ENCODE peak calls at places on chromosomes 1 and 21, in ten cellular contexts. One of them, this sample, is unnamed.

GRCh38 chr21:42227909-42228708 is 9.2 kb downstream of the ABCG1 start:
- DNase-seq in activated CD8-positive, alpha-beta T cell treated with anti-CD3 and anti-CD28 coated beads for 36 hours: peak
- DNase-seq in esophagus muscularis mucosa: peak
- DNase-seq in progenitor cell of endocrine pancreas: no peak
- DNase-seq in A549: peak
- DNase-seq in H9: peak
- DNase-seq in WTC11: peak
- DNase-seq in transverse colon: peak
- DNase-seq in MCF 10A: peak
- DNase-seq in RWPE1: peak
- DNase-seq in this sample: no peak

GRCh38 chr1:183804916-183805734 is at the start of gene RGL1:
- DNase-seq in activated CD8-positive, alpha-beta T cell treated with anti-CD3 and anti-CD28 coated beads for 36 hours: peak
- DNase-seq in esophagus muscularis mucosa: no peak
- DNase-seq in progenitor cell of endocrine pancreas: peak
- DNase-seq in A549: peak
- DNase-seq in H9: peak
- DNase-seq in WTC11: peak
- DNase-seq in transverse colon: peak
- DNase-seq in MCF 10A: peak
- DNase-seq in RWPE1: peak
- DNase-seq in this sample: peak

GRCh38 chr1:202959276-202959620 is 1.1 kb upstream of the ADIPOR1 start:
- DNase-seq in activated CD8-positive, alpha-beta T cell treated with anti-CD3 and anti-CD28 coated beads for 36 hours: no peak
- DNase-seq in esophagus muscularis mucosa: no peak
- DNase-seq in progenitor cell of endocrine pancreas: no peak
- DNase-seq in A549: peak
- DNase-seq in H9: no peak
- DNase-seq in WTC11: no peak
- DNase-seq in transverse colon: no peak
- DNase-seq in MCF 10A: peak
- DNase-seq in RWPE1: peak
- DNase-seq in this sample: no peak

GRCh38 chr1:240004086-240004749 is 87.5 kb upstream of the FMN2 start:
- DNase-seq in activated CD8-positive, alpha-beta T cell treated with anti-CD3 and anti-CD28 coated beads for 36 hours: peak
- DNase-seq in esophagus muscularis mucosa: no peak
- DNase-seq in progenitor cell of endocrine pancreas: no peak
- DNase-seq in A549: peak
- DNase-seq in H9: no peak
- DNase-seq in WTC11: peak
- DNase-seq in transverse colon: no peak
- DNase-seq in MCF 10A: peak
- DNase-seq in RWPE1: peak
- DNase-seq in this sample: no peak

GRCh38 chr1:159429074-159429861 is 2.7 kb upstream of the OR10J4 start:
- DNase-seq in activated CD8-positive, alpha-beta T cell treated with anti-CD3 and anti-CD28 coated beads for 36 hours: no peak
- DNase-seq in esophagus muscularis mucosa: no peak
- DNase-seq in progenitor cell of endocrine pancreas: no peak
- DNase-seq in A549: peak
- DNase-seq in H9: no peak
- DNase-seq in WTC11: no peak
- DNase-seq in transverse colon: no peak
- DNase-seq in MCF 10A: peak
- DNase-seq in RWPE1: peak
- DNase-seq in this sample: no peak

GRCh38 chr1:47481936-47482335 is 44.1 kb downstream of the FOXD2 start:
- DNase-seq in activated CD8-positive, alpha-beta T cell treated with anti-CD3 and anti-CD28 coated beads for 36 hours: no peak
- DNase-seq in esophagus muscularis mucosa: no peak
- DNase-seq in progenitor cell of endocrine pancreas: no peak
- DNase-seq in A549: no peak
- DNase-seq in H9: no peak
- DNase-seq in WTC11: no peak
- DNase-seq in transverse colon: no peak
- DNase-seq in MCF 10A: no peak
- DNase-seq in RWPE1: no peak
- DNase-seq in this sample: no peak

GRCh38 chr1:7365706-7366105 is 405.4 kb upstream of the VAMP3 start:
- DNase-seq in activated CD8-positive, alpha-beta T cell treated with anti-CD3 and anti-CD28 coated beads for 36 hours: no peak
- DNase-seq in esophagus muscularis mucosa: no peak
- DNase-seq in progenitor cell of endocrine pancreas: no peak
- DNase-seq in A549: no peak
- DNase-seq in H9: no peak
- DNase-seq in WTC11: no peak
- DNase-seq in transverse colon: no peak
- DNase-seq in MCF 10A: no peak
- DNase-seq in RWPE1: no peak
- DNase-seq in this sample: no peak

GRCh38 chr1:3636531-3636930 is 11.7 kb downstream of the TPRG1L start:
- DNase-seq in activated CD8-positive, alpha-beta T cell treated with anti-CD3 and anti-CD28 coated beads for 36 hours: no peak
- DNase-seq in esophagus muscularis mucosa: no peak
- DNase-seq in progenitor cell of endocrine pancreas: no peak
- DNase-seq in A549: no peak
- DNase-seq in H9: no peak
- DNase-seq in WTC11: no peak
- DNase-seq in transverse colon: no peak
- DNase-seq in MCF 10A: no peak
- DNase-seq in RWPE1: no peak
- DNase-seq in this sample: no peak

DNA sequence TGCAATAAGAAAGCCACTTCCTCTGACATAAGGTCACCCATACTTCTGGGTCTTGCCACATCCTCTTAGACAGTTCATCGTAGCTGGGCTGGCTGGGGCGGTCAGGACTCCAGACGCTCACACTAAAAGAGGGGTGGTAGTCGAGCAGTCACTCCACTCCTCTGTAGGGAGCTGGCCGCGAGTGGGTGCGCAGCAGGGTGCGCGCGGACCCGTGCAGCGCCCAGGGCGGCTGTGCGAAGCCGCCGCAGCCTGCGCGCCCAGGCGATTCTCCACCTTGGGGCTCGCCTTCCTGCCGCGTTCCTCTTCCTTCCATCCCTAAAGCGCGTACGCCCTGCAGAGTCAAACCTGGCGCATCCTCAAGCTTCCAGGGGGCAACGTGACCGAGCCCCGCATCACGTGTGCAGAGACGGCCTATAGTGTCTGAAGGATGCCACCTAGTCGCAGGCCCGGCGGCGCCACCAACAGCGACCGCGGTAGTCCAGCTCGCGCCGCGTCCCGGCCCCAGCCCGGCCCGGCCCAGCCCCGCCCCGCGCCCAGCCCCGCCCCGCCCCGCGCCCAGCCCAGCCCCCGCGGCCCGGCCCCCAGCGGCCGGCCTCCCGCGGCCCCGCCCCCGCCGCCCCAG is 360 bp upstream of the PRDX6 start:
- DNase-seq in activated CD8-positive, alpha-beta T cell treated with anti-CD3 and anti-CD28 coated beads for 36 hours: peak
- DNase-seq in esophagus muscularis mucosa: peak
- DNase-seq in progenitor cell of endocrine pancreas: peak
- DNase-seq in A549: peak
- DNase-seq in H9: peak
- DNase-seq in WTC11: peak
- DNase-seq in transverse colon: peak
- DNase-seq in MCF 10A: peak
- DNase-seq in RWPE1: peak
- DNase-seq in this sample: peak
- TF ChIP-seq CTCF in activated CD8-positive, alpha-beta T cell treated with anti-CD3 and anti-CD28 coated beads for 36 hours: no peak
- TF ChIP-seq CTCF in esophagus muscularis mucosa: no peak
- TF ChIP-seq CTCF in progenitor cell of endocrine pancreas: no peak
- TF ChIP-seq CTCF in A549: no peak
- TF ChIP-seq CTCF in H9: no peak
- TF ChIP-seq CTCF in WTC11: no peak
- TF ChIP-seq CTCF in transverse colon: no peak
- TF ChIP-seq CTCF in MCF 10A: no peak
- TF ChIP-seq CTCF in RWPE1: no peak
- TF ChIP-seq CTCF in this sample: peak

GRCh38 chr1:63804829-63805484 is 31.1 kb downstream of the ROR1 start:
- DNase-seq in activated CD8-positive, alpha-beta T cell treated with anti-CD3 and anti-CD28 coated beads for 36 hours: no peak
- DNase-seq in esophagus muscularis mucosa: no peak
- DNase-seq in progenitor cell of endocrine pancreas: no peak
- DNase-seq in A549: no peak
- DNase-seq in H9: no peak
- DNase-seq in WTC11: no peak
- DNase-seq in transverse colon: no peak
- DNase-seq in MCF 10A: no peak
- DNase-seq in RWPE1: no peak
- DNase-seq in this sample: no peak

GRCh38 chr1:63798284-63798683 is 24.5 kb downstream of the ROR1 start:
- DNase-seq in activated CD8-positive, alpha-beta T cell treated with anti-CD3 and anti-CD28 coated beads for 36 hours: no peak
- DNase-seq in esophagus muscularis mucosa: peak
- DNase-seq in progenitor cell of endocrine pancreas: no peak
- DNase-seq in A549: no peak
- DNase-seq in H9: no peak
- DNase-seq in WTC11: no peak
- DNase-seq in transverse colon: no peak
- DNase-seq in MCF 10A: no peak
- DNase-seq in RWPE1: no peak
- DNase-seq in this sample: no peak

GRCh38 chr1:63799324-63799723 is 25.5 kb downstream of the ROR1 start:
- DNase-seq in activated CD8-positive, alpha-beta T cell treated with anti-CD3 and anti-CD28 coated beads for 36 hours: no peak
- DNase-seq in esophagus muscularis mucosa: no peak
- DNase-seq in progenitor cell of endocrine pancreas: no peak
- DNase-seq in A549: no peak
- DNase-seq in H9: no peak
- DNase-seq in WTC11: no peak
- DNase-seq in transverse colon: no peak
- DNase-seq in MCF 10A: no peak
- DNase-seq in RWPE1: no peak
- DNase-seq in this sample: no peak

GRCh38 chr1:63799810-63800209 is 26.0 kb downstream of the ROR1 start:
- DNase-seq in activated CD8-positive, alpha-beta T cell treated with anti-CD3 and anti-CD28 coated beads for 36 hours: no peak
- DNase-seq in esophagus muscularis mucosa: no peak
- DNase-seq in progenitor cell of endocrine pancreas: no peak
- DNase-seq in A549: no peak
- DNase-seq in H9: no peak
- DNase-seq in WTC11: no peak
- DNase-seq in transverse colon: no peak
- DNase-seq in MCF 10A: no peak
- DNase-seq in RWPE1: no peak
- DNase-seq in this sample: no peak

GRCh38 chr1:63802109-63802508 is 28.3 kb downstream of the ROR1 start:
- DNase-seq in activated CD8-positive, alpha-beta T cell treated with anti-CD3 and anti-CD28 coated beads for 36 hours: no peak
- DNase-seq in esophagus muscularis mucosa: no peak
- DNase-seq in progenitor cell of endocrine pancreas: no peak
- DNase-seq in A549: no peak
- DNase-seq in H9: no peak
- DNase-seq in WTC11: no peak
- DNase-seq in transverse colon: no peak
- DNase-seq in MCF 10A: no peak
- DNase-seq in RWPE1: no peak
- DNase-seq in this sample: no peak
- TF ChIP-seq CTCF in activated CD8-positive, alpha-beta T cell treated with anti-CD3 and anti-CD28 coated beads for 36 hours: no peak
- TF ChIP-seq CTCF in esophagus muscularis mucosa: no peak
- TF ChIP-seq CTCF in progenitor cell of endocrine pancreas: no peak
- TF ChIP-seq CTCF in A549: no peak
- TF ChIP-seq CTCF in H9: peak
- TF ChIP-seq CTCF in WTC11: no peak
- TF ChIP-seq CTCF in transverse colon: no peak
- TF ChIP-seq CTCF in MCF 10A: no peak
- TF ChIP-seq CTCF in RWPE1: no peak
- TF ChIP-seq CTCF in this sample: peak

DNA sequence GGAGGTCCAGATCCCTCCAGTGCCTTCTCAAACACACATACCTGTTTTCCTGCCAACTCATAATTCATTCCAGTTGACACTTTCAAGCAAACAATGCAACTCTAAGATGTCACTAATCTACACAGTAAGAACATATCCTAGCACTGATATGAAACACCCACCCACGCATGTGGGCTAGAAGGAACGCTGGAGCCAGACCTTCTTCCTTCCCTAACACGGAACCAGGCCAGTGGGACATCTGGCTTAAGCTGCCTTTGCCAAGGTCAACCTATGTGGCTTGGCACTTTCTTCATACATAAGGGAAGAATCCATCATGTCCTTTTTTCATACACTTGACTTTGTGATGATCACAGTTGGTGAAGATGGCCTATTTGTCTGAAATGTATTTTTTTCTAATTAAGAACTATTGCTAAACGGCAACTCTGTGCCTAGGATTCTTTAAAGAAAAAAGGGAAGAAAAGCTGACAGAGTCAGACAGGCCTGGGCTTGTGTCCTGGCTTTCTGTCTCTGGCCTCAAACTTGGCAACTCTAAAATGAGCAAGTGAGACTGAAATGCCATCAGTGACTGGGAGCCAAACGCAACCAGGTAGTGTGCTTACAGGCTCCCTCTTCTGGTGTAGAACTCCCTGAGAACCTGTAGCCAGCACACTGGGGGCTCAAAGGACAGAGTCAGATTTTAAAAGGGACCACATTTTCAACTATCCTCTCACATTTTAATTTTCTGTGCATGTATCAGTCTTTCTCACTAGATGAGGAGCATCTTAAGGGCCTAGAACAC is 92.6 kb upstream of the BEND5 start:
- DNase-seq in activated CD8-positive, alpha-beta T cell treated with anti-CD3 and anti-CD28 coated beads for 36 hours: no peak
- DNase-seq in esophagus muscularis mucosa: no peak
- DNase-seq in progenitor cell of endocrine pancreas: no peak
- DNase-seq in A549: no peak
- DNase-seq in H9: no peak
- DNase-seq in WTC11: peak
- DNase-seq in transverse colon: no peak
- DNase-seq in MCF 10A: peak
- DNase-seq in RWPE1: peak
- DNase-seq in this sample: no peak
- TF ChIP-seq CTCF in activated CD8-positive, alpha-beta T cell treated with anti-CD3 and anti-CD28 coated beads for 36 hours: no peak
- TF ChIP-seq CTCF in esophagus muscularis mucosa: no peak
- TF ChIP-seq CTCF in progenitor cell of endocrine pancreas: peak
- TF ChIP-seq CTCF in A549: no peak
- TF ChIP-seq CTCF in H9: peak
- TF ChIP-seq CTCF in WTC11: no peak
- TF ChIP-seq CTCF in transverse colon: no peak
- TF ChIP-seq CTCF in MCF 10A: peak
- TF ChIP-seq CTCF in RWPE1: peak
- TF ChIP-seq CTCF in this sample: no peak

GRCh38 chr1:110201157-110201825 is 8.8 kb upstream of the KCNC4 start:
- DNase-seq in activated CD8-positive, alpha-beta T cell treated with anti-CD3 and anti-CD28 coated beads for 36 hours: no peak
- DNase-seq in esophagus muscularis mucosa: no peak
- DNase-seq in progenitor cell of endocrine pancreas: no peak
- DNase-seq in A549: no peak
- DNase-seq in H9: no peak
- DNase-seq in WTC11: no peak
- DNase-seq in transverse colon: no peak
- DNase-seq in MCF 10A: no peak
- DNase-seq in RWPE1: no peak
- DNase-seq in this sample: no peak

GRCh38 chr1:110200666-110201065 is 9.4 kb upstream of the KCNC4 start:
- DNase-seq in activated CD8-positive, alpha-beta T cell treated with anti-CD3 and anti-CD28 coated beads for 36 hours: no peak
- DNase-seq in esophagus muscularis mucosa: no peak
- DNase-seq in progenitor cell of endocrine pancreas: no peak
- DNase-seq in A549: no peak
- DNase-seq in H9: no peak
- DNase-seq in WTC11: no peak
- DNase-seq in transverse colon: no peak
- DNase-seq in MCF 10A: no peak
- DNase-seq in RWPE1: no peak
- DNase-seq in this sample: no peak

GRCh38 chr1:110205156-110205555 is 5.0 kb upstream of the KCNC4 start:
- DNase-seq in activated CD8-positive, alpha-beta T cell treated with anti-CD3 and anti-CD28 coated beads for 36 hours: no peak
- DNase-seq in esophagus muscularis mucosa: no peak
- DNase-seq in progenitor cell of endocrine pancreas: no peak
- DNase-seq in A549: no peak
- DNase-seq in H9: no peak
- DNase-seq in WTC11: no peak
- DNase-seq in transverse colon: no peak
- DNase-seq in MCF 10A: no peak
- DNase-seq in RWPE1: no peak
- DNase-seq in this sample: no peak

GRCh38 chr1:110205591-110206155 is 4.4 kb upstream of the KCNC4 start:
- DNase-seq in activated CD8-positive, alpha-beta T cell treated with anti-CD3 and anti-CD28 coated beads for 36 hours: no peak
- DNase-seq in esophagus muscularis mucosa: no peak
- DNase-seq in progenitor cell of endocrine pancreas: no peak
- DNase-seq in A549: no peak
- DNase-seq in H9: no peak
- DNase-seq in WTC11: no peak
- DNase-seq in transverse colon: no peak
- DNase-seq in MCF 10A: no peak
- DNase-seq in RWPE1: no peak
- DNase-seq in this sample: no peak

DNA sequence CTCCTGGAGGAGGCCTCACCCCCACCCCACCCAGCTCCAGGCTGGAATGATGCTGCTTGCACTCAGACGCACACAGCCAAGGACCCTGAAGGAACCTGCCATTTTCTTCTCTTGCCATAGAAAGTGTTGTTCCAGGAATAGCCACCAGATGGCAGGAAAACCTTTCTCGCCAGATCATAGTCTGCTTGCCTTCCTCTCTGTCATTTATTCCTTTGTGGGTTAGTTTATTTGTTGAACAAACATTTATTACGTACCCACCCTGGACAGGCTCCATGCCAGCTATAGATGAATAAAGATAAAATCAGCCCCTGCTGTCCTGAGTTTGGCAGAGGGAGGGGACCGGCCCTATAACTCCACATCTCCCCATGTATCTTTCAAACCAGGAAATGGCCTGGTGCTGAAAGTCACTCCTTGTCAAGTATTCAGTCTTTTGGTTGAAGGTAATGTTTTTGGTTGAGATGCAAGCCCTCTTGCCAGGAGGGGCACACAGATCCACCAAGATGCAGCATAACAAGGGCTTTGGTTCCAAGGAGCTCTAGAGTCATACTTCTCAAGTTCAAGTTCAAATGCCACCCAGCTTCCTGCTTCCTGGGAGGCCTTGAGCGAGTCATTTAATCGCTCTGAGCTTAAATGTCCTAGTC is 7.0 kb upstream of the KCNC4 start:
- DNase-seq in activated CD8-positive, alpha-beta T cell treated with anti-CD3 and anti-CD28 coated beads for 36 hours: peak
- DNase-seq in esophagus muscularis mucosa: no peak
- DNase-seq in progenitor cell of endocrine pancreas: peak
- DNase-seq in A549: peak
- DNase-seq in H9: peak
- DNase-seq in WTC11: peak
- DNase-seq in transverse colon: peak
- DNase-seq in MCF 10A: peak
- DNase-seq in RWPE1: peak
- DNase-seq in this sample: peak
- TF ChIP-seq CTCF in activated CD8-positive, alpha-beta T cell treated with anti-CD3 and anti-CD28 coated beads for 36 hours: peak
- TF ChIP-seq CTCF in esophagus muscularis mucosa: peak
- TF ChIP-seq CTCF in progenitor cell of endocrine pancreas: peak
- TF ChIP-seq CTCF in A549: peak
- TF ChIP-seq CTCF in H9: peak
- TF ChIP-seq CTCF in WTC11: peak
- TF ChIP-seq CTCF in transverse colon: peak
- TF ChIP-seq CTCF in MCF 10A: peak
- TF ChIP-seq CTCF in RWPE1: peak
- TF ChIP-seq CTCF in this sample: peak

This sample was measured in D721Med.